ENCODE peak calls at places on chromosome 1, in five cellular contexts. F is amniotic stem cell, G is transverse colon, V is non-pigmented ciliary epithelial cell, Q is WTC11. T is an unnamed sample.

GRCh38 chr1:8408151-8408839 is 90.4 kb downstream of the SLC45A1 start:
- DNase-seq in F (no peak), G (peak; percentile 82), V (no peak), Q (no peak), T (peak; percentile 38)

GRCh38 chr1:214028999-214029406 is 41.2 kb downstream of the PROX1 start:
- DNase-seq in F (no peak), G (no peak), V (no peak), Q (no peak), T (no peak)

GRCh38 chr1:11080931-11081330 is 18.7 kb downstream of the EXOSC10 start:
- DNase-seq in F (no peak), G (no peak), V (no peak), Q (peak; percentile 2), T (no peak)

GRCh38 chr1:15749399-15750291 is 7.3 kb downstream of the TMEM82 start:
- DNase-seq in F (no peak), G (no peak), V (no peak), Q (no peak), T (no peak)

GRCh38 chr1:167262820-167263219 is 42.1 kb downstream of the POU2F1 start:
- DNase-seq in F (no peak), G (no peak), V (no peak), Q (no peak), T (no peak)

GRCh38 chr1:230123280-230124186 is 56.5 kb downstream of the GALNT2 start:
- DNase-seq in F (no peak), G (no peak), V (no peak), Q (no peak), T (no peak)

GRCh38 chr1:169495050-169495740 is 9.5 kb upstream of the SLC19A2 start:
- DNase-seq in F (no peak), G (no peak), V (no peak), Q (no peak), T (no peak)

GRCh38 chr1:171251042-171251740 is 2.9 kb downstream of the FMO1 start:
- DNase-seq in F (peak; percentile 2), G (peak; percentile 56), V (no peak), Q (peak; percentile 40), T (peak; percentile 59)

GRCh38 chr1:246631426-246631825 is 65.2 kb downstream of the CNST start:
- DNase-seq in F (peak; percentile 13), G (no peak), V (peak; percentile 67), Q (no peak), T (no peak)

GRCh38 chr1:38039386-38039933 is 7.1 kb downstream of the POU3F1 start:
- DNase-seq in F (no peak), G (no peak), V (no peak), Q (no peak), T (no peak)

GRCh38 chr1:223230161-223230881 is 87.3 kb upstream of the TLR5 start:
- DNase-seq in F (peak; percentile 37), G (no peak), V (peak; percentile 85), Q (no peak), T (no peak)